ENCODE peak calls at places on chromosomes 5 and 9, in four cellular contexts. T is bronchial epithelial cell, M is WTC11, Q is astrocyte of the spinal cord. N is an unnamed sample.

GRCh38 chr5:54229041-54229780 is 81.2 kb downstream of the ARL15 start:
- DNase-seq in T (peak), M (peak), Q (peak), N (peak)

GRCh38 chr5:136032564-136032963 is 3.8 kb downstream of the TGFBI start:
- DNase-seq in T (peak), M (no peak), Q (no peak), N (no peak)

GRCh38 chr5:150129813-150130492 is 25.7 kb downstream of the PDGFRB start:
- DNase-seq in T (peak), M (peak), Q (peak), N (peak)

GRCh38 chr9:110908894-110909293 is 129.4 kb downstream of the LPAR1 start:
- DNase-seq in T (no peak), M (no peak), Q (no peak), N (no peak)

GRCh38 chr5:34497031-34497808 is 158.9 kb upstream of the RAI14 start:
- DNase-seq in T (no peak), M (no peak), Q (no peak), N (no peak)

GRCh38 chr9:80175286-80175906 is 603.6 kb downstream of the TLE4 start:
- DNase-seq in T (peak), M (no peak), Q (peak), N (no peak)

GRCh38 chr5:71891856-71892255 is 172.8 kb downstream of the CARTPT start:
- DNase-seq in T (peak), M (no peak), Q (no peak), N (no peak)

GRCh38 chr5:126435261-126435660 is 12.1 kb downstream of the GRAMD2B start:
- DNase-seq in T (no peak), M (no peak), Q (no peak), N (no peak)

GRCh38 chr9:8856686-8857329 is 1057.2 kb upstream of the DMAC1 start:
- DNase-seq in T (no peak), M (no peak), Q (no peak), N (no peak)

GRCh38 chr5:34719029-34719428 is 62.9 kb downstream of the RAI14 start:
- DNase-seq in T (no peak), M (no peak), Q (no peak), N (no peak)

GRCh38 chr9:123378956-123379660 is 23.1 kb downstream of the CRB2 start:
- DNase-seq in T (no peak), M (no peak), Q (no peak), N (no peak)

GRCh38 chr5:143258559-143259253 is 144.8 kb downstream of the NR3C1 start:
- DNase-seq in T (peak), M (no peak), Q (peak), N (no peak)

GRCh38 chr9:81855538-81855937 is 72.7 kb upstream of the SPATA31D4 start:
- DNase-seq in T (peak), M (no peak), Q (peak), N (no peak)

GRCh38 chr5:116360008-116360853 is 214.4 kb downstream of the SEMA6A start:
- DNase-seq in T (no peak), M (no peak), Q (peak), N (no peak)
- TF ChIP-seq CTCF in T (no peak), M (no peak), Q (no peak), N (no peak)

DNA sequence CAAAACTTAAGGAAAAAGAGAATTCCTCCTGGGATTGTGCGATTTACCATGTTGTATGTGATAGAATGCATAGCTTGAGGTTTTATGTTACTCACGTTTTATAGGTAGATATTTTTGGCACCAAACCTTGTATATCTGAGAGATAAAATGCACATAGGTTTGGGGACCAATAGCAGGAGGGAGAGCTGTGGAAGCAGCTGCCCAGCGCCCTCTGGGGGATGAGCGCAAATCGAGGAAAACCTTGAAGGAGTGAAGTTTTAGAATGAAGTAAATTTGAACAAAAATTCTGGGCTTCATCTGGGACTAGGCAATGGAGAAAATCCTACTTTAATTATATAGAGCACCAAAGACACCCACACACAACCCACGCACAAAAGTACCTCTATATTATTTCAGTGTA is 197.0 kb downstream of the ADCY2 start:
- DNase-seq in T (no peak), M (peak), Q (no peak), N (no peak)
- TF ChIP-seq CTCF in T (peak), M (peak), Q (peak), N (no peak)

DNA sequence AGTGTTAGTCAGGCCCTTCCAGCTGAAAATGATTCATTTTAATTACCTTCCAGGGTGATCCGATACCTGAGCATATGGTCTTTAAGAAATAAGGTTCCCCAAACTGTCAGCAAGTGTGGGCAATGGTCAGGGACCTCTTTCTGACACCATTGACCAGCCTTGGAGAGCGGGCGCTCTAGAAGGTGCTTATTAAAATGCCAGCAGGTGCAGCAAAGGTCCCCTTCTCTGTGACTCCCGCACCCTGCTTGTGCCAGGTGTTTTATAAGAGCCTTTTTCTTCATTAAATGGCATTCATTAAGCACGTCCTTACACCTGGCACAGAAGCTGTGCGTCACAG is 85.3 kb downstream of the MVB12B start:
- DNase-seq in T (no peak), M (no peak), Q (no peak), N (no peak)
- TF ChIP-seq CTCF in T (no peak), M (no peak), Q (no peak), N (no peak)

DNA sequence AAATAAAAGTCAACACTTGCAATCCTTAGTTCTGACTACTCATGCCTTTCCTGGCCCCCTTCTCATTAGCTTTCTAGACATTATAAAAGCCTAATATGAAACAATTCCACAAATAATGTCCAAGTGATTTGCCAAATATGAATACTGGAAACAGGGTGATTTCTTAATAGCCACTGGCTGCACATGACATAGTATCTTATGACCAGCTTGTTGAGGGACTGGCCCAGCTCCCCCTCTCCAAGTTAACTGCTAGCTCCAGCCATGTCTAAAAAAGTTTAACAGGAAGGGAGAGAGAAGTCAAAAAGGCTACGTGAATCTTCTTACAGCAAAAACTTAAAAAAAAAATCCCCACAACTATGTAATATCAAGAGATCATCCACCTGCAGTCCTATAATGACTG is 1.5 kb downstream of the CERT1 start:
- DNase-seq in T (peak), M (no peak), Q (peak), N (no peak)
- TF ChIP-seq CTCF in T (no peak), M (no peak), Q (no peak), N (no peak)